ENCODE peak calls at places on chromosomes 1 and 21, in seven cellular contexts. One of them, this sample, is unnamed. For H3K4me1, the result is how much of the 10 kb centered on the place peaks cover.

GRCh38 chr1:7267493-7267892 is 482.2 kb downstream of the CAMTA1 start:
- DNase-seq in ovary: no peak
- DNase-seq in transverse colon: no peak
- DNase-seq in HCT116: no peak
- DNase-seq in heart left ventricle: no peak
- DNase-seq in suprapubic skin: no peak
- DNase-seq in upper lobe of left lung: no peak
- DNase-seq in this sample: no peak

GRCh38 chr1:11380500-11380899 is 98.5 kb upstream of the DISP3 start:
- DNase-seq in ovary: no peak
- DNase-seq in transverse colon: no peak
- DNase-seq in HCT116: no peak
- DNase-seq in heart left ventricle: no peak
- DNase-seq in suprapubic skin: no peak
- DNase-seq in upper lobe of left lung: no peak
- DNase-seq in this sample: no peak

GRCh38 chr1:26285366-26286063 is 5.6 kb downstream of the SH3BGRL3 start:
- DNase-seq in ovary: no peak
- DNase-seq in transverse colon: peak
- DNase-seq in HCT116: peak
- DNase-seq in heart left ventricle: no peak
- DNase-seq in suprapubic skin: peak
- DNase-seq in upper lobe of left lung: no peak
- DNase-seq in this sample: no peak

GRCh38 chr1:199585392-199585791 is 442.1 kb upstream of the NR5A2 start:
- DNase-seq in ovary: no peak
- DNase-seq in transverse colon: no peak
- DNase-seq in HCT116: no peak
- DNase-seq in heart left ventricle: no peak
- DNase-seq in suprapubic skin: no peak
- DNase-seq in upper lobe of left lung: no peak
- DNase-seq in this sample: no peak

GRCh38 chr1:225044258-225044657 is 114.8 kb downstream of the DNAH14 start:
- DNase-seq in ovary: no peak
- DNase-seq in transverse colon: no peak
- DNase-seq in HCT116: no peak
- DNase-seq in heart left ventricle: no peak
- DNase-seq in suprapubic skin: no peak
- DNase-seq in upper lobe of left lung: no peak
- DNase-seq in this sample: no peak

GRCh38 chr1:46173361-46173856 is 1.5 kb upstream of the TSPAN1 start:
- DNase-seq in ovary: no peak
- DNase-seq in transverse colon: no peak
- DNase-seq in HCT116: no peak
- DNase-seq in heart left ventricle: no peak
- DNase-seq in suprapubic skin: no peak
- DNase-seq in upper lobe of left lung: no peak
- DNase-seq in this sample: no peak

GRCh38 chr1:49307452-49307851 is 530.8 kb upstream of the BEND5 start:
- DNase-seq in ovary: no peak
- DNase-seq in transverse colon: no peak
- DNase-seq in HCT116: no peak
- DNase-seq in heart left ventricle: no peak
- DNase-seq in suprapubic skin: no peak
- DNase-seq in upper lobe of left lung: no peak
- DNase-seq in this sample: no peak

GRCh38 chr1:154342836-154343472 is 17.6 kb downstream of the ATP8B2 start:
- DNase-seq in ovary: no peak
- DNase-seq in transverse colon: peak
- DNase-seq in HCT116: no peak
- DNase-seq in heart left ventricle: peak
- DNase-seq in suprapubic skin: no peak
- DNase-seq in upper lobe of left lung: peak
- DNase-seq in this sample: no peak

GRCh38 chr1:221845650-221846371 is 103.9 kb upstream of the DUSP10 start:
- DNase-seq in ovary: no peak
- DNase-seq in transverse colon: peak
- DNase-seq in HCT116: peak
- DNase-seq in heart left ventricle: peak
- DNase-seq in suprapubic skin: no peak
- DNase-seq in upper lobe of left lung: peak
- DNase-seq in this sample: no peak

GRCh38 chr1:168960595-168960994 is 145.9 kb upstream of the ATP1B1 start:
- DNase-seq in ovary: no peak
- DNase-seq in transverse colon: peak
- DNase-seq in HCT116: no peak
- DNase-seq in heart left ventricle: no peak
- DNase-seq in suprapubic skin: no peak
- DNase-seq in upper lobe of left lung: no peak
- DNase-seq in this sample: no peak

DNA sequence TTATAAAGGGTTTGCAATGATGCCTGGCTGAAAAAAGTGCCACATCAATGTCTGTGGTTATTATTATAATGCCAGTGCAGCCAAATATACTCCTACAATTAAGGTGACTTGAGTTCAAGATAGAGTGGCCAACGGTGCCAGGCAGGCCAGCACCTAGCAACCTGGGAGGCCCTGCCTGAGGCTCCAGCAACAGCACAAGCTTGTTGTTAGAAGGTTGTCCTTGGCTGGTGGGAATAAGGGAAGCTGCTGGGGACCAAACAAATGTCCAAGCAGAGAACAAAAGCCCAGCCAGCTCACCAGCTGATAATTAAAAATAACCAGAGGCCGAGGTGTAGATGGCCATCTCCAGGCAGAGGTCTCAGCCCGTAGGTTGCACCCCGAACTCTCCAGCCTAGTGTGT is 2.0 kb downstream of the TMPRSS2 start:
- DNase-seq in ovary: no peak
- DNase-seq in transverse colon: no peak
- DNase-seq in HCT116: no peak
- DNase-seq in heart left ventricle: no peak
- DNase-seq in suprapubic skin: no peak
- DNase-seq in upper lobe of left lung: no peak
- DNase-seq in this sample: no peak
- TF ChIP-seq POLR2A in ovary: no peak
- TF ChIP-seq POLR2A in transverse colon: no peak
- TF ChIP-seq POLR2A in HCT116: no peak
- TF ChIP-seq POLR2A in heart left ventricle: no peak
- TF ChIP-seq POLR2A in suprapubic skin: no peak
- TF ChIP-seq POLR2A in upper lobe of left lung: no peak
- TF ChIP-seq POLR2A in this sample: no peak

DNA sequence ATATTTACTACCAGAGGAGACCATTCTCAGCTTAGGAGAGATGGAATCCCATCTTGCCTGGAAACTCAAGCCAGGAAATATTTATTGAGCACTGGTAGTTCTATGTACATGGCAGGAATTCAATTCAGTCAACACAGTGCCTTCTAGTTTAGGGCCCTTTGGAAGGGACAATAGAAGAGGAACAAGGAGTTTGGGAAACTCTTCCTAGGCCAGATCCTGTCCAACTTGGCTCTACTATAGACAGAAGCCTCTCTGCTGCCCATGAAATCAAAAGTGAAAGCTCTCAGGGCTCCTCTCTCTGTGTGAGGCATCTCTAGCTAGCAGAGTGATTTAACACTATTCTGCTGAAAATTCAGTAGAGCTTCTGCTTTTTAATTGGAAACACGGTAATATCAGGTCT is 244.6 kb upstream of the MAP1LC3C start:
- DNase-seq in ovary: no peak
- DNase-seq in transverse colon: no peak
- DNase-seq in HCT116: no peak
- DNase-seq in heart left ventricle: no peak
- DNase-seq in suprapubic skin: no peak
- DNase-seq in upper lobe of left lung: no peak
- DNase-seq in this sample: no peak
- H3K27ac ChIP-seq in ovary: no peak
- H3K27ac ChIP-seq in transverse colon: no peak
- H3K27ac ChIP-seq in HCT116: no peak
- H3K27ac ChIP-seq in heart left ventricle: peak
- H3K27ac ChIP-seq in suprapubic skin: no peak
- H3K27ac ChIP-seq in upper lobe of left lung: peak
- H3K27ac ChIP-seq in this sample: no peak

GRCh38 chr1:230423936-230424335 is 2.2 kb downstream of the PGBD5 start:
- DNase-seq in ovary: no peak
- DNase-seq in transverse colon: no peak
- DNase-seq in HCT116: no peak
- DNase-seq in heart left ventricle: no peak
- DNase-seq in suprapubic skin: no peak
- DNase-seq in upper lobe of left lung: no peak
- DNase-seq in this sample: no peak

GRCh38 chr1:230421485-230421884 is 4.6 kb downstream of the PGBD5 start:
- DNase-seq in ovary: no peak
- DNase-seq in transverse colon: no peak
- DNase-seq in HCT116: no peak
- DNase-seq in heart left ventricle: no peak
- DNase-seq in suprapubic skin: no peak
- DNase-seq in upper lobe of left lung: no peak
- DNase-seq in this sample: no peak

GRCh38 chr1:230424440-230425251 is 1.5 kb downstream of the PGBD5 start:
- DNase-seq in ovary: no peak
- DNase-seq in transverse colon: no peak
- DNase-seq in HCT116: no peak
- DNase-seq in heart left ventricle: no peak
- DNase-seq in suprapubic skin: no peak
- DNase-seq in upper lobe of left lung: no peak
- DNase-seq in this sample: no peak

GRCh38 chr1:230422221-230422981 is 3.7 kb downstream of the PGBD5 start:
- DNase-seq in ovary: no peak
- DNase-seq in transverse colon: no peak
- DNase-seq in HCT116: no peak
- DNase-seq in heart left ventricle: no peak
- DNase-seq in suprapubic skin: no peak
- DNase-seq in upper lobe of left lung: no peak
- DNase-seq in this sample: no peak

GRCh38 chr1:230423261-230423660 is 2.9 kb downstream of the PGBD5 start:
- DNase-seq in ovary: no peak
- DNase-seq in transverse colon: no peak
- DNase-seq in HCT116: no peak
- DNase-seq in heart left ventricle: no peak
- DNase-seq in suprapubic skin: no peak
- DNase-seq in upper lobe of left lung: no peak
- DNase-seq in this sample: no peak
- H3K4me1 ChIP-seq in ovary: under half
- H3K4me1 ChIP-seq in transverse colon: under half
- H3K4me1 ChIP-seq in HCT116: under half
- H3K4me1 ChIP-seq in heart left ventricle: under half
- H3K4me1 ChIP-seq in suprapubic skin: under half
- H3K4me1 ChIP-seq in upper lobe of left lung: under half
- H3K4me1 ChIP-seq in this sample: under half

GRCh38 chr21:29650561-29651022 is 289.2 kb downstream of the GRIK1 start:
- DNase-seq in ovary: no peak
- DNase-seq in transverse colon: no peak
- DNase-seq in HCT116: no peak
- DNase-seq in heart left ventricle: no peak
- DNase-seq in suprapubic skin: no peak
- DNase-seq in upper lobe of left lung: no peak
- DNase-seq in this sample: no peak

GRCh38 chr21:29648710-29649240 is 291.0 kb downstream of the GRIK1 start:
- DNase-seq in ovary: no peak
- DNase-seq in transverse colon: no peak
- DNase-seq in HCT116: no peak
- DNase-seq in heart left ventricle: no peak
- DNase-seq in suprapubic skin: no peak
- DNase-seq in upper lobe of left lung: no peak
- DNase-seq in this sample: no peak

GRCh38 chr21:29645666-29646553 is 293.9 kb downstream of the GRIK1 start:
- DNase-seq in ovary: no peak
- DNase-seq in transverse colon: no peak
- DNase-seq in HCT116: no peak
- DNase-seq in heart left ventricle: no peak
- DNase-seq in suprapubic skin: no peak
- DNase-seq in upper lobe of left lung: no peak
- DNase-seq in this sample: no peak

GRCh38 chr21:29649370-29649963 is 290.3 kb downstream of the GRIK1 start:
- DNase-seq in ovary: no peak
- DNase-seq in transverse colon: no peak
- DNase-seq in HCT116: no peak
- DNase-seq in heart left ventricle: no peak
- DNase-seq in suprapubic skin: no peak
- DNase-seq in upper lobe of left lung: peak
- DNase-seq in this sample: no peak

GRCh38 chr21:29647353-29647781 is 292.4 kb downstream of the GRIK1 start:
- DNase-seq in ovary: no peak
- DNase-seq in transverse colon: no peak
- DNase-seq in HCT116: no peak
- DNase-seq in heart left ventricle: no peak
- DNase-seq in suprapubic skin: no peak
- DNase-seq in upper lobe of left lung: no peak
- DNase-seq in this sample: no peak
- TF ChIP-seq POLR2A in ovary: no peak
- TF ChIP-seq POLR2A in transverse colon: no peak
- TF ChIP-seq POLR2A in HCT116: no peak
- TF ChIP-seq POLR2A in heart left ventricle: no peak
- TF ChIP-seq POLR2A in suprapubic skin: no peak
- TF ChIP-seq POLR2A in upper lobe of left lung: no peak
- TF ChIP-seq POLR2A in this sample: no peak

DNA sequence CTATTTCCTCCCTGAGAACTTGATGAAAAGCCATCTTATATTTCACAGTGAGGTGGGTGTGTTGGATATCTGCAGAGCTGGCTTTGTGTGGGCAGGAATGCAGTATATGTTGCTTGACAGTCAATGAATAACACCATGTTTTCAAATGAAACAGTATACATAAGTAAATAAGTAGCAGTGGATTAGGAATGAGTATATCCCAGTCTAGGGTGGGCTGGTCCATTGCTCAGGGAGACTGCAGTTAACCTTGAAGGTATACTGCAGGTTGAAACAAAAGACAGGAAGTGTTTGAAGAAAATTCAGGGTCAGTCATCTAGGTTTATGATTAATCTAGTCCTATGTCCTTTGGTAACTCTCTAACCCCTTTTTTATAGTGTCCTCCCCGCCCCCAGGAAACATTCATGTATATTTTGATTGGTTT is 1.0 kb downstream of the CTTNBP2NL start:
- DNase-seq in ovary: no peak
- DNase-seq in transverse colon: peak
- DNase-seq in HCT116: no peak
- DNase-seq in heart left ventricle: no peak
- DNase-seq in suprapubic skin: no peak
- DNase-seq in upper lobe of left lung: no peak
- DNase-seq in this sample: no peak
- H3K27ac ChIP-seq in ovary: no peak
- H3K27ac ChIP-seq in transverse colon: peak
- H3K27ac ChIP-seq in HCT116: peak
- H3K27ac ChIP-seq in heart left ventricle: peak
- H3K27ac ChIP-seq in suprapubic skin: peak
- H3K27ac ChIP-seq in upper lobe of left lung: peak
- H3K27ac ChIP-seq in this sample: peak